ENCODE peak calls at places on chromosome 10, in four cellular contexts. P, F, W and H are unnamed samples.

GRCh38 chr10:91511549-91512330 is 101.6 kb downstream of the HECTD2 start:
- DNase-seq in P (no peak), W (no peak), F (peak; percentile 68), H (no peak)

GRCh38 chr10:86706401-86706841 is 38.1 kb downstream of the LDB3 start:
- DNase-seq in P (peak; percentile 71), W (no peak), F (no peak), H (no peak)

GRCh38 chr10:78185693-78186055 is 152.0 kb downstream of the RPS24 start:
- DNase-seq in P (peak; percentile 78), W (no peak), F (no peak), H (no peak)

GRCh38 chr10:70956029-70956759 is 67.8 kb upstream of the PCBD1 start:
- DNase-seq in F (no peak), W (no peak), P (peak; percentile 24), H (no peak)

GRCh38 chr10:115969591-115969990 is 303.4 kb downstream of the GFRA1 start:
- DNase-seq in W (no peak), P (no peak), F (no peak), H (no peak)

GRCh38 chr10:17502788-17503187 is 48.4 kb upstream of the ST8SIA6 start:
- DNase-seq in W (no peak), F (no peak), P (no peak), H (no peak)

GRCh38 chr10:126502481-126502880 is 114.2 kb upstream of the ADAM12 start:
- DNase-seq in W (no peak), P (no peak), F (peak; percentile 6), H (no peak)

GRCh38 chr10:77328272-77328816 is 309.3 kb downstream of the KCNMA1 start:
- DNase-seq in P (no peak), W (no peak), F (peak; percentile 56), H (peak; percentile 51)

GRCh38 chr10:11831520-11831951 is 8.4 kb downstream of the PROSER2 start:
- DNase-seq in F (no peak), P (no peak), W (no peak), H (no peak)

GRCh38 chr10:11532329-11532728 is 79.1 kb downstream of the USP6NL start:
- DNase-seq in W (no peak), P (no peak), F (peak; percentile 62), H (no peak)

GRCh38 chr10:117365612-117366011 is 9.6 kb downstream of the PDZD8 start:
- DNase-seq in P (no peak), F (no peak), W (peak; percentile 47), H (no peak)

GRCh38 chr10:33332183-33333031 is 2.1 kb downstream of the NRP1 start:
- DNase-seq in P (no peak), W (no peak), F (peak; percentile 76), H (no peak)

GRCh38 chr10:48454302-48455054 is 148.0 kb downstream of the MAPK8 start:
- DNase-seq in W (no peak), P (peak; percentile 64), F (peak; percentile 17), H (no peak)

GRCh38 chr10:7666253-7667023 is at the start of gene ITIH5:
- DNase-seq in P (no peak), F (no peak), W (no peak), H (no peak)

GRCh38 chr10:116163732-116164131 is 109.3 kb downstream of the GFRA1 start:
- DNase-seq in P (no peak), W (no peak), F (no peak), H (no peak)

GRCh38 chr10:69813632-69814031 is 11.9 kb downstream of the COL13A1 start:
- DNase-seq in F (no peak), W (no peak), P (no peak), H (no peak)

GRCh38 chr10:8331387-8331786 is 276.9 kb downstream of the GATA3 start:
- DNase-seq in F (no peak), W (no peak), P (no peak), H (no peak)

GRCh38 chr10:28676297-28676967 is 889 bp upstream of the BAMBI start:
- DNase-seq in P (no peak), W (no peak), F (peak; percentile 42), H (no peak)

GRCh38 chr10:4512557-4513286 is 313.3 kb upstream of the AKR1E2 start:
- DNase-seq in W (no peak), P (no peak), F (peak; percentile 85), H (peak; percentile 8)

DNA sequence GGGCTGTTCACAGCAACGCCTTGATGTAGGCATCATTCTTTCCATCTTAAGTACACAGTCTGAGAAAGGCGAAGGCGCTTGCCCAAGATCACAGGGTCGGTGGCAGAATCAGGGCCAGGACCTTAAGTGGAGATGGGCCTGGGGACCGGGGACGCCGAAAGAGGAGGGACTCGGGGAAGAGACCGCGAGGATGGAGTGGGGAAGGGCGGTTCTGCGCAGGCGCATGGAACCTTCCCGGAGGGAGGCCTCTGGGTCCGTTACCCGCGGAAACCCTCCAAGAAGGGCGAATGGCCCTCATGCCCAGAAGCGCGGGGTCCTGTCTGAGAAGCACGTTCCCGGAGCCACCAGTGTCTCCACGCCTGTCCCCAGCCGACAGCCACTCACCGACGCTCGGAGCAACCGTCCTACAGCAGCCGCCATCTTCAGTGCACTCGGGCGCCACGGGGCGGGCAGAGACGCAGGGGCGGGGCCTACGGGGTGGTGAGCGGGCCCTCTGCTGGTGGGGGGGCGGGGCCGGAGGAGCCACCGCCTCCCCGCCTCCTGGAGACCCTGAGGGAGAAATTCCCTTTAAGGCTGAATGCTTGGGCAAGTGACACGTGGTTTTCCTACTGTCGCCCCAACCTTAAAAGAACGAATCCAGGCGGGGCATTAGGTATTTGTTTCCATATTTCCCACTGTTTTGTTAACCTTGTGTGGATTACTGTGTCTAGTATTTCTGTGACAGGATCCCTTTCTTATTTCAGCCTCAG is at the start of gene PRDX3:
- DNase-seq in P (peak; percentile 98), W (peak; percentile 61), F (peak; percentile 93), H (no peak)
- TF ChIP-seq CTCF in P (peak; percentile 66), W (no peak), F (peak; percentile 14), H (peak; percentile 15)

GRCh38 chr10:100182281-100182680 is 3.5 kb downstream of the ERLIN1 start:
- DNase-seq in P (no peak), F (no peak), W (no peak), H (no peak)

GRCh38 chr10:100184426-100185219 is 1.2 kb downstream of the ERLIN1 start:
- DNase-seq in F (peak; percentile 25), W (no peak), P (no peak), H (no peak)

GRCh38 chr10:100185364-100186252 is at the start of gene ERLIN1:
- DNase-seq in W (peak; percentile 64), P (peak; percentile 98), F (peak; percentile 95), H (peak; percentile 34)

GRCh38 chr10:100182908-100183307 is 2.9 kb downstream of the ERLIN1 start:
- DNase-seq in P (no peak), F (no peak), W (no peak), H (no peak)

DNA sequence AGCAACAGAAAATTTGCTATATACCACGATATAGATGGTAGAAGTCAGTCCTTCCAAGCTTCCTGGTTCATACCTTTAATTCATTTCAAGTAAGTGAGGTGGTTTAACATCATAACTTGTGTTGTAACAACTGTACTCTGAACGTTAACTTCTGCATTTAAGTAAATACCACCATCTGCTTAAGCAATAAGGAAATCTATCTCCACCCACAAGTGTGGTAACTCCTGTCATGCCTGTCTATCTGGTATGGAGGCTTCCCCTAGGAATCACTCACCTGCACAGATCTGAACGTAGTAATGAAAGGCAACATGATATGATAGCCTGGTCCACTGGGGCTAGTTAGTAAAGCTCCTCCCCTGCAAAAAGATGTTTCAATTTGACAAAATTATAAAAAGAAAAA is 2.3 kb downstream of the ERLIN1 start:
- DNase-seq in F (no peak), P (no peak), W (no peak), H (peak; percentile 40)
- H3K4me3 ChIP-seq in F (no peak overlapping the region), P (peak overlapping the region; percentile 37), W (peak overlapping the region; percentile 90), H (no peak overlapping the region)

GRCh38 chr10:119403927-119404326 is 138.6 kb downstream of the RGS10 start:
- DNase-seq in W (no peak), F (no peak), P (no peak), H (no peak)
- TF ChIP-seq CTCF in W (no peak), F (no peak), P (no peak), H (no peak)

GRCh38 chr10:104895541-104895940 is 254.5 kb downstream of the SORCS3 start:
- DNase-seq in P (no peak), W (no peak), F (no peak), H (no peak)

GRCh38 chr10:104895981-104896380 is 254.9 kb downstream of the SORCS3 start:
- DNase-seq in P (no peak), W (no peak), F (no peak), H (no peak)

GRCh38 chr10:104894711-104895110 is 253.6 kb downstream of the SORCS3 start:
- DNase-seq in P (no peak), F (no peak), W (no peak), H (no peak)

GRCh38 chr10:104892879-104893278 is 251.8 kb downstream of the SORCS3 start:
- DNase-seq in F (no peak), P (no peak), W (no peak), H (no peak)

GRCh38 chr10:104893711-104894110 is 252.6 kb downstream of the SORCS3 start:
- DNase-seq in P (no peak), W (no peak), F (no peak), H (no peak)
- H3K4me3 ChIP-seq in P (no peak overlapping the region), W (no peak overlapping the region), F (no peak overlapping the region), H (no peak overlapping the region)

GRCh38 chr10:43264324-43264986 is 2.4 kb downstream of the RASGEF1A start:
- DNase-seq in F (no peak), P (no peak), W (no peak), H (no peak)

GRCh38 chr10:43264987-43265798 is 1.7 kb downstream of the RASGEF1A start:
- DNase-seq in W (no peak), F (no peak), P (no peak), H (no peak)

GRCh38 chr10:43263551-43264323 is 3.1 kb downstream of the RASGEF1A start:
- DNase-seq in F (no peak), W (no peak), P (no peak), H (no peak)

GRCh38 chr10:43267811-43268210 is 946 bp upstream of the RASGEF1A start:
- DNase-seq in W (no peak), F (no peak), P (no peak), H (no peak)

GRCh38 chr10:43265799-43266721 is 805 bp downstream of the RASGEF1A start:
- DNase-seq in P (peak; percentile 77), W (peak; percentile 30), F (no peak), H (no peak)
- TF ChIP-seq CTCF in P (no peak), W (peak; percentile 93), F (no peak), H (peak; percentile 42)